ENCODE peak calls at places on chromosomes 3 and 15, in seven cellular contexts. R is coronary artery; C is astrocyte of the spinal cord; S is GM13977; X is fibroblast of the aortic adventitia; Y is CD8-positive, alpha-beta T cell; A is brain microvascular endothelial cell. P is an unnamed sample.

GRCh38 chr15:64050281-64051092 is 4.2 kb upstream of the DAPK2 start:
- DNase-seq in C (no peak), R (peak; percentile 62), A (no peak), X (no peak), S (no peak), Y (no peak), P (no peak)

GRCh38 chr3:159273608-159274007 is 471.8 kb downstream of the MFSD1 start:
- DNase-seq in S (no peak), X (peak; percentile 68), C (peak; percentile 67), A (peak; percentile 60), R (no peak), Y (no peak), P (no peak)

GRCh38 chr15:81285461-81285860 is 38.5 kb downstream of the STARD5 start:
- DNase-seq in X (no peak), R (peak; percentile 53), A (no peak), S (no peak), C (no peak), Y (no peak), P (no peak)

GRCh38 chr15:80667895-80668430 is 27.1 kb upstream of the ABHD17C start:
- DNase-seq in Y (no peak), A (no peak), C (no peak), S (no peak), R (no peak), X (no peak), P (no peak)

GRCh38 chr3:13575459-13576061 is 26.6 kb downstream of the FBLN2 start:
- DNase-seq in C (no peak), Y (no peak), A (no peak), S (no peak), R (no peak), X (peak; percentile 63), P (no peak)

GRCh38 chr15:98431171-98431570 is 217.2 kb upstream of the IGF1R start:
- DNase-seq in S (no peak), C (no peak), A (no peak), R (no peak), Y (no peak), X (no peak), P (no peak)

GRCh38 chr15:68524753-68525584 is 53.8 kb upstream of the CORO2B start:
- DNase-seq in A (peak; percentile 39), X (peak; percentile 96), S (no peak), Y (no peak), R (no peak), C (peak; percentile 88), P (no peak)

GRCh38 chr15:58840048-58840447 is 68.9 kb downstream of the MINDY2 start:
- DNase-seq in A (peak; percentile 21), Y (no peak), C (no peak), S (no peak), R (no peak), X (peak; percentile 69), P (no peak)

GRCh38 chr3:194296448-194296831 is 54.7 kb downstream of the CPN2 start:
- DNase-seq in C (peak; percentile 67), A (peak; percentile 33), X (peak; percentile 92), Y (no peak), R (no peak), S (no peak), P (no peak)

GRCh38 chr3:45551214-45552010 is 43.1 kb upstream of the LIMD1 start:
- DNase-seq in C (peak; percentile 96), A (peak; percentile 98), S (no peak), R (peak; percentile 87), X (peak; percentile 98), Y (no peak), P (peak; percentile 88)

GRCh38 chr3:152328841-152329240 is 60.1 kb downstream of the MBNL1 start:
- DNase-seq in R (no peak), S (no peak), X (peak; percentile 88), Y (no peak), A (peak; percentile 45), C (peak; percentile 87), P (no peak)

GRCh38 chr3:194537732-194538247 is 51.0 kb upstream of the ATP13A3 start:
- DNase-seq in C (peak; percentile 76), S (no peak), A (peak; percentile 67), Y (no peak), R (no peak), X (peak; percentile 73), P (no peak)

GRCh38 chr15:70653426-70653825 is 109.9 kb downstream of the UACA start:
- DNase-seq in C (no peak), Y (no peak), A (no peak), S (no peak), R (no peak), X (no peak), P (no peak)

GRCh38 chr3:169299129-169299528 is 364.4 kb downstream of the MECOM start:
- DNase-seq in X (no peak), R (no peak), Y (no peak), A (no peak), S (no peak), C (no peak), P (no peak)

GRCh38 chr3:194584866-194585265 is 48.4 kb downstream of the TMEM44 start:
- DNase-seq in R (no peak), C (no peak), X (peak; percentile 79), S (no peak), A (no peak), Y (no peak), P (no peak)

GRCh38 chr3:62188547-62189375 is 184.6 kb downstream of the FEZF2 start:
- DNase-seq in X (peak; percentile 85), S (peak; percentile 82), C (peak; percentile 81), R (no peak), Y (peak; percentile 41), A (peak; percentile 75), P (no peak)

GRCh38 chr15:97502038-97502437 is 458.5 kb upstream of the ARRDC4 start:
- DNase-seq in X (peak; percentile 6), S (no peak), C (peak; percentile 39), R (no peak), A (peak; percentile 70), Y (no peak), P (no peak)

GRCh38 chr3:87361271-87361670 is 84.9 kb upstream of the POU1F1 start:
- DNase-seq in R (no peak), A (no peak), C (no peak), S (no peak), X (no peak), Y (no peak), P (no peak)

GRCh38 chr3:177610677-177611654 is 413.7 kb upstream of the TBL1XR1 start:
- DNase-seq in Y (no peak), S (no peak), A (no peak), X (no peak), C (peak; percentile 51), R (no peak), P (no peak)

GRCh38 chr3:184320099-184320445 is 5.7 kb downstream of the EIF4G1 start:
- DNase-seq in X (peak; percentile 98), C (peak; percentile 97), A (peak; percentile 95), Y (no peak), S (peak; percentile 28), R (peak; percentile 98), P (peak; percentile 95)

GRCh38 chr15:58830556-58830955 is 59.5 kb downstream of the MINDY2 start:
- DNase-seq in S (no peak), A (no peak), Y (no peak), R (no peak), X (no peak), C (no peak), P (no peak)

DNA sequence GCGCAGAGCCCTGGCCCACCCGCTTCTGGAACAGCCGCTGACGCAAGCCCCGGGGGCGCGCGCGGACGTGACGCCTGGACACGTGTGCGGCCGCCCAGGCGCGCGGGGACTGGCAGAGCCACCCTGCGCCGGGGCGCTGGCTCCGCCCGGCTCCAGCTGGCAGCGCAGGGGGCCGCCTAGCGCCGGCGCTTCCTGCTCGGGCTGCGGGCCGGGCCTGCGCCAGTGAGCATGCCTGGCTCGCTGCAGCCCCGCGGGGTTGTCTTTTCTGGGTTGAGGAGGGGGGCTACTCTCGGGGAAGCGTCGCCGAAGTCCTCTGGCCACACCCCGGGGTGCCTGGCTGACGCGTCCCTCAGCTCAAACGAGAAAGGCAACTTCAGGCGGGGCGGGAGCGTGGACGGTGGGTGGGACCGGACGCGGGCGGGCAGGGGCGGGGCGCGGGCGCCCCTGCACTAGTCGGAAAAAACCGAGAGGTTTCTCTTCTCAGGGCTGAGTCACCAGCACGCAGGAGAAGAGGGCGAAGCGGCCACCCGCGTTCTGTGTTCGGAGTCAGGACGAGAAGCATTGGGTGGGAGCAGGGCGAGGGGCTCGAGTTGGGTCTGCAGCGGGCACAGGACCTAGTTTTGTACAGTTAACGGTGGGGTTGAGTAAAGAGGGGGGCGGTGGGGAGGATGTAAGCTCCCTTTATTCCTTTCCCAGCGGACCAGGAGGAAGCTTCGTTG is at the start of gene SIAH2:
- DNase-seq in X (peak; percentile 92), S (peak; percentile 94), A (peak; percentile 91), Y (peak; percentile 90), R (peak; percentile 96), C (peak; percentile 98), P (peak; percentile 97)
- TF ChIP-seq CTCF in X (no peak), S (no peak), A (no peak), Y (no peak), R (no peak), C (no peak), P (no peak)

DNA sequence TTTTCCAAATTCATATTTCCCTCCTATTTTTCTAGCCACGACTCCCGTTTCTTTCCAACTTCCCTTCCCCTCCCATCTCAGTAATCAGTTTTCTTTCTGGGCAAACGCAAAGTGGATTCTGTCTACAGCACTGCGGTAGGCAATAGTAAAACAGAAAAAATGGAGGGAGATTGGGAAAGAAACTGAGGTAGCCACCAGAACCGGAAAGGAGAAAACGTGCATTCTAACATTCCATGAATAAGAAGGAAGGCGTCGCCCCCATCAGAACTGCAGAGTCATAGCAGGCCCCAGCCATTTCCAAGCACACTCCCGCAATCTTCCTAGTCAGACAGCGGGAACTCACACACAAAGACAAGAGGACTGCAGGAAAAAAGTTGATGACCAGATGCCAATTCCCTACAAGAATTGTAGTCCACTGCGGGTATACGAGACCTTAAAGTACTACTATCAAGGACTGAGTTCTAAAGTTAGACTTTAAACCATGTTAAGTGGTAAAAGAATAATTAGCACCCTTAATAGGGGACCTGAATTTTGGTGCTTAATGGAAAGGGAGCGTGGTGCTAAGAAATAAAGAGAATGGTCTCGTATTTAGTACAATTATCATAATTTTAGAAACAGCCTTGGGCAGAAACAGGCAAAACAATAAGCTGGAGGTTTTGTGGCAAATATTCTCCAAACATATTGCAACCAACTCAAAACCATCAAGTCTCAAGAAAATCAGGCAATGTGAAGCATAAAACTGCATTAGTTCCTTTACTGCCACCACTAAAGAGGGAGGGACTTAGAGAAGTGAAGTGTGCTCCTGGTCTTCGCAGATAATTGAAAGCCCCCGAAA is 1.4 kb downstream of the PFN2 start:
- DNase-seq in X (peak; percentile 90), C (peak; percentile 84), Y (no peak), R (peak; percentile 80), A (peak; percentile 77), S (no peak), P (no peak)
- TF ChIP-seq CTCF in X (peak; percentile 15), C (peak; percentile 16), Y (no peak), R (no peak), A (peak; percentile 25), S (no peak), P (peak; percentile 34)

GRCh38 chr3:76369170-76369569 is 583.8 kb upstream of the ZNF717 start:
- DNase-seq in X (no peak), C (peak; percentile 3), A (peak; percentile 48), S (no peak), Y (no peak), R (no peak), P (no peak)
- TF ChIP-seq CTCF in X (no peak), C (peak; percentile 25), A (peak; percentile 62), S (peak; percentile 38), Y (no peak), R (no peak), P (peak; percentile 41)

DNA sequence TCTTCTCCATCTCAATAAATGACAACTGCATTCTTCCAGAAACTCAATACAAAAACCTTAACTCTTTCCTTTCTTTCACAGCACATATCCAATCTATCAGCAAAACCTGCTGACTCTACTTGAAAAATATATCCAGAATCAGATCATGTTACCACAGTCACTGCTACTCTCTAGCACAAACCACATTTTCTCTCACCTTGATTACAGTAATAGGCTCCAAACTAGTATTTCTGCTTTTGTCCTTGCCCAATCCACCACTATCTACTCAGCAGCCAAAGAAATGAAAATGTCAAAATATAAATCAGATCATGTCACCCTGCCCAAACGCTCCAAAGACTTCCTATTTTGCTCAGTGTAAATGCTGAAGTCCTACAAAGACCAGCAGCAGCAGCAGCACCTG is 15.2 kb downstream of the TMCC1 start:
- DNase-seq in C (no peak), A (no peak), R (no peak), X (no peak), S (no peak), Y (no peak), P (no peak)
- TF ChIP-seq CTCF in C (no peak), A (no peak), R (no peak), X (no peak), S (no peak), Y (no peak), P (no peak)